ENCODE peak calls at places on chromosomes 12 and 14, in seven cellular contexts. H is HCT116; G is progenitor cell of endocrine pancreas; C is breast epithelium; W is left ventricle myocardium inferior; B is chondrocyte; K is CD8-positive, alpha-beta T cell. T is an unnamed sample.

GRCh38 chr14:92491782-92492181 is 21.8 kb upstream of the RIN3 start:
- DNase-seq in W (no peak), B (no peak), H (no peak), K (no peak), G (no peak), C (no peak), T (no peak)

GRCh38 chr14:61076531-61076930 is 95.5 kb downstream of the SLC38A6 start:
- DNase-seq in H (no peak), G (no peak), C (no peak), K (no peak), B (no peak), W (no peak), T (no peak)

GRCh38 chr14:52269100-52269499 is 1.6 kb downstream of the PTGDR start:
- DNase-seq in K (no peak), W (no peak), B (no peak), H (no peak), G (no peak), C (no peak), T (no peak)

GRCh38 chr14:22484638-22485037 is 104.4 kb downstream of the DAD1 start:
- DNase-seq in G (no peak), H (no peak), B (no peak), W (no peak), C (no peak), K (no peak), T (no peak)

GRCh38 chr12:121786441-121786825 is 7.1 kb downstream of the RHOF start:
- DNase-seq in B (no peak), G (no peak), K (no peak), W (no peak), C (peak; percentile 84), H (peak; percentile 99), T (no peak)

GRCh38 chr12:19239616-19240234 is 110.2 kb downstream of the PLEKHA5 start:
- DNase-seq in K (no peak), B (no peak), C (no peak), H (no peak), G (no peak), W (no peak), T (no peak)

GRCh38 chr12:59803735-59804134 is 207.9 kb downstream of the SLC16A7 start:
- DNase-seq in C (no peak), H (no peak), G (no peak), K (no peak), W (no peak), B (no peak), T (no peak)

GRCh38 chr12:1842183-1842904 is 22.0 kb downstream of the LRTM2 start:
- DNase-seq in G (no peak), H (no peak), K (no peak), W (no peak), B (peak; percentile 61), C (no peak), T (no peak)

GRCh38 chr12:98344034-98344565 is 171.3 kb upstream of the TMPO start:
- DNase-seq in K (no peak), C (no peak), B (no peak), H (no peak), G (no peak), W (no peak), T (no peak)

GRCh38 chr14:68328509-68328908 is 464.4 kb downstream of the ZFP36L1 start:
- DNase-seq in W (no peak), B (no peak), H (no peak), K (no peak), C (no peak), G (no peak), T (no peak)

GRCh38 chr12:99810718-99811593 is 163.4 kb downstream of the GARIN6 start:
- DNase-seq in K (no peak), C (no peak), B (no peak), W (no peak), G (no peak), H (peak; percentile 15), T (no peak)

GRCh38 chr12:131850856-131851559 is 22.8 kb downstream of the MMP17 start:
- DNase-seq in H (no peak), G (no peak), W (no peak), C (no peak), K (no peak), B (peak; percentile 95), T (peak; percentile 42)
- TF ChIP-seq CTCF in H (peak; percentile 63), G (peak; percentile 57), W (no peak), C (peak; percentile 44), K (no peak), B (peak; percentile 91), T (no peak)

GRCh38 chr12:126042286-126042685 is 977.1 kb downstream of the AACS start:
- DNase-seq in K (no peak), C (no peak), W (no peak), G (no peak), B (no peak), H (no peak), T (no peak)

GRCh38 chr12:126036348-126036747 is 971.1 kb downstream of the AACS start:
- DNase-seq in K (no peak), B (no peak), H (no peak), W (no peak), C (no peak), G (no peak), T (no peak)

GRCh38 chr12:126038434-126038833 is 973.2 kb downstream of the AACS start:
- DNase-seq in H (no peak), C (no peak), W (no peak), B (no peak), K (no peak), G (no peak), T (no peak)

DNA sequence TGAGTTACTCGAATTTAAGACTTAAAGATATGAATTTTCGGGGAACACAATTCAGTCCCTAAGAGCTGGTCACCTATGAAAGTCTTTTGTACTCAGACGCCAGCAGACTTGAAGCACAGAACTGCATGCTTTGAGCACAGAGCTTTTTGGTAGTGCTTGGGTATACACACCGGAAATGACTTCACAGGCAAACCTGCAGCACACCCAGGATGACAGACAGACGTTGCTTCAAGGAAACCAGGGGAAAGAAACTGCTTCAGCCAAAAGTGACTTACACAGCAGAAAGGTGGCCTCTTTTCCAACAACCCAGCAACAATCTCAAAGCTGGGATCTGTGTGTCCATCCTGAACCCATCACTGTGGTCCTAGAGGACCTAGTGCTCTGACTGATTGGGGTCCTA is 975.1 kb downstream of the AACS start:
- DNase-seq in W (no peak), C (no peak), B (no peak), H (no peak), K (no peak), G (no peak), T (no peak)
- TF ChIP-seq CTCF in W (no peak), C (no peak), B (no peak), H (no peak), K (no peak), G (no peak), T (no peak)

GRCh38 chr12:123251403-123252076 is 18.3 kb downstream of the MTRFR start:
- DNase-seq in G (no peak), B (no peak), K (no peak), H (no peak), C (no peak), W (no peak), T (no peak)

GRCh38 chr12:123258593-123258992 is 13.1 kb downstream of the CDK2AP1 start:
- DNase-seq in H (no peak), G (no peak), C (no peak), B (no peak), W (no peak), K (no peak), T (no peak)

GRCh38 chr12:123254853-123255446 is 16.7 kb downstream of the CDK2AP1 start:
- DNase-seq in K (no peak), G (no peak), C (no peak), H (no peak), W (no peak), B (no peak), T (no peak)

GRCh38 chr12:123250471-123251383 is 17.5 kb downstream of the MTRFR start:
- DNase-seq in W (no peak), G (no peak), H (peak; percentile 69), C (peak; percentile 72), K (no peak), B (no peak), T (no peak)

DNA sequence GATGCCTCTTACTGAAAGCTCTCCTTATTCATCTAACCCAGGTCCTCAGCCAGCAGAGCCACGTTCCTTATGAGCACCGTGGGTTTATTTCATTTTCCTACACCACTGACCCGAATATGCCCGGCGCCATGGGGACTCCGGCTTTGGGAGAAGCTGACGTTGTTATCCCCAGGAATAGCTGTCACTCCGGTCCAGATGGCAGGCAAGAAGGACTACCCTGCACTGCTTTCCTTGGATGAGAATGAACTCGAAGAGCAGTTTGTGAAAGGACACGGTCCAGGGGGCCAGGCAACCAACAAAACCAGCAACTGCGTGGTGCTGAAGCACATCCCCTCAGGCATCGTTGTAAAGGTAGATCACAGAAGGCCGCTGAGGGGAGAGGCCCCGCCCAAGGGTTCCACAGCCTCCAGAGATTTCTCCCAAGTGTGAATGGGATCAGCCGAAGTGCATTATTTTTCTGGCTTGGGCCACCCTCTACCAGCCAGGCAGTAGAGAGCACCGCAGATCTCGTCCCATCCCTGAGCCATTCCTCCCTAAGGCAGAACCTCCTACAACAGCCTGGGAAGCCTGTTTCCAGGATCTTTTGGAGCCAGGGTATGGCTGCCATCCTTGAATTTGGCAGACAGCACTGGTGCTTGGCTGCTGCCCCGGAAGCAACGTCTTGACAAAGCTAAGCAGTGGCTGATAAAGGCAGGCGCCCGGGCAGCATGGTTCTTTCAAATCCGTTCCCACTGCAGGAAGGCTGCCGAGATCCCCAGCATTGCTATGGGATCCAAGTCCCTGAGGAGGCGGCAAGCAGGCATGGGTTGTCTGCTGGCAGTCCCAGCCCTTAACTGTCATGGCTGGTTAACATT is 17.8 kb downstream of the CDK2AP1 start:
- DNase-seq in K (no peak), G (no peak), W (peak; percentile 52), C (no peak), H (no peak), B (no peak), T (no peak)
- TF ChIP-seq CTCF in K (no peak), G (no peak), W (no peak), C (no peak), H (no peak), B (no peak), T (no peak)

GRCh38 chr12:51048601-51049369 is 658 bp downstream of the LETMD1 start:
- DNase-seq in G (no peak), C (no peak), B (no peak), H (no peak), K (no peak), W (no peak), T (no peak)

GRCh38 chr12:51049525-51049924 is 1.4 kb downstream of the LETMD1 start:
- DNase-seq in C (no peak), K (no peak), W (no peak), B (no peak), H (no peak), G (no peak), T (no peak)

GRCh38 chr12:51047655-51048540 is at the start of gene LETMD1:
- DNase-seq in B (peak; percentile 94), C (peak; percentile 96), K (peak; percentile 85), H (peak; percentile 99), G (peak; percentile 82), W (peak; percentile 91), T (peak; percentile 81)

GRCh38 chr12:51055060-51055459 is 6.9 kb downstream of the LETMD1 start:
- DNase-seq in H (no peak), C (no peak), G (no peak), B (no peak), K (no peak), W (no peak), T (no peak)

DNA sequence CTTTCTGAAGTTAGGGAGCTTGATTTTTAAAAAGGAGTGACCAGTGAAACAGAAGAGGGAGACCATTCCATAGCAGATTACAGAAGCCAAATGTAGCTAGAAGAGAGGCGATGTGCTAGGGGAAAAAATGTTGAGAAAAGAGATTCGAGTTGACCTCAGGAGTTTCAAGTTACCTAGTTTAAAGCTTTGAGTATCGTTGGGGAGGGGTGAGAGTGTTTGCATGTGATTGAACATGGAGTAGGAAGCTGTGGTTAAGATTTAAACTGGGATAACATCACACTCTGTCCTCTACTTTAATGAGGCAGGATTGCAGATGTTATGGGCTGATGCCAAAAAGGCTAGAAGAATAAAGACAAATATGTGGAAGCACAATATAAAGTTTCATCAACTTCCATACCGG is 3.7 kb downstream of the LETMD1 start:
- DNase-seq in K (no peak), W (no peak), B (no peak), H (no peak), G (no peak), C (no peak), T (no peak)
- TF ChIP-seq CTCF in K (no peak), W (no peak), B (no peak), H (no peak), G (no peak), C (no peak), T (no peak)

T was measured in activated B cell treated with CpG ODN at 0.5 μM for 24 hours.